ENCODE peak calls at places on chromosomes 16 and 17, in eight cellular contexts. J, O, D, E, U, G, H and Y are unnamed samples.

GRCh38 chr17:74524751-74525725 is 6.2 kb downstream of the CD300LB start:
- DNase-seq in D (no peak), H (no peak), J (no peak), U (no peak), G (no peak), E (no peak), O (no peak), Y (no peak)

GRCh38 chr16:74291577-74292208 is 4.9 kb upstream of the PSMD7 start:
- DNase-seq in O (no peak), U (no peak), E (no peak), J (no peak), D (peak; percentile 58), G (no peak), H (no peak), Y (no peak)

GRCh38 chr17:33229028-33229427 is 64.1 kb downstream of the ASIC2 start:
- DNase-seq in J (no peak), E (no peak), D (no peak), O (no peak), G (no peak), U (no peak), H (no peak), Y (no peak)

GRCh38 chr17:49722066-49722465 is 14.3 kb upstream of the SLC35B1 start:
- DNase-seq in D (no peak), H (no peak), E (peak; percentile 22), O (no peak), U (no peak), J (no peak), G (no peak), Y (no peak)

GRCh38 chr17:44053130-44053872 is 13.2 kb downstream of the LSM12 start:
- DNase-seq in D (no peak), E (no peak), G (no peak), U (no peak), J (no peak), O (no peak), H (no peak), Y (no peak)

GRCh38 chr17:3963214-3964201 is 729 bp downstream of the ATP2A3 start:
- DNase-seq in U (no peak), E (no peak), D (no peak), O (peak; percentile 98), G (no peak), J (no peak), H (peak; percentile 65), Y (peak; percentile 75)

GRCh38 chr17:50841949-50842354 is 6.6 kb downstream of the WFIKKN2 start:
- DNase-seq in U (peak; percentile 76), G (peak; percentile 53), H (no peak), J (peak; percentile 84), D (peak; percentile 75), E (peak; percentile 81), O (peak; percentile 84), Y (no peak)

GRCh38 chr17:77280304-77280910 is 139.6 kb downstream of the SEC14L1 start:
- DNase-seq in E (peak; percentile 37), O (no peak), U (peak; percentile 40), H (no peak), D (no peak), J (peak; percentile 40), G (no peak), Y (no peak)

GRCh38 chr17:28196637-28197036 is 122.4 kb upstream of the TMEM97 start:
- DNase-seq in U (no peak), O (no peak), D (no peak), H (no peak), J (no peak), E (no peak), G (no peak), Y (no peak)

GRCh38 chr17:80777274-80777673 is 214.4 kb upstream of the CHMP6 start:
- DNase-seq in O (no peak), G (no peak), U (no peak), H (no peak), E (peak; percentile 79), D (no peak), J (no peak), Y (no peak)

GRCh38 chr17:50426814-50427787 is 1.1 kb downstream of the ACSF2 start:
- DNase-seq in E (peak; percentile 65), J (peak; percentile 62), G (no peak), H (no peak), D (peak; percentile 57), O (peak; percentile 68), U (peak; percentile 46), Y (no peak)

GRCh38 chr16:400061-400540 is 1.6 kb upstream of the DECR2 start:
- DNase-seq in J (no peak), E (no peak), G (no peak), D (no peak), U (no peak), O (no peak), H (no peak), Y (no peak)

GRCh38 chr16:399278-400019 is 2.2 kb upstream of the DECR2 start:
- DNase-seq in E (no peak), G (no peak), O (peak; percentile 39), U (no peak), D (no peak), H (no peak), J (no peak), Y (no peak)

GRCh38 chr16:397135-397661 is at the start of gene NME4:
- DNase-seq in G (no peak), O (peak; percentile 71), D (peak; percentile 53), U (no peak), H (no peak), J (peak; percentile 73), E (peak; percentile 80), Y (no peak)

GRCh38 chr16:397736-398332 is 835 bp downstream of the NME4 start:
- DNase-seq in J (peak; percentile 89), O (peak; percentile 84), D (peak; percentile 91), U (no peak), E (peak; percentile 93), G (no peak), H (no peak), Y (peak; percentile 29)

GRCh38 chr16:398551-399277 is 1.7 kb downstream of the NME4 start:
- DNase-seq in J (no peak), G (no peak), O (peak; percentile 44), E (peak; percentile 62), H (no peak), D (no peak), U (no peak), Y (no peak)
- H3K27ac ChIP-seq in J (peak overlapping the region; percentile 85), G (no peak overlapping the region), O (no peak overlapping the region), E (no peak overlapping the region), H (no peak overlapping the region), D (peak overlapping the region; percentile 87), U (no peak overlapping the region), Y (peak overlapping the region; percentile 64)

GRCh38 chr16:84569382-84569987 is 48.4 kb downstream of the COTL1 start:
- DNase-seq in U (no peak), D (no peak), E (no peak), J (peak; percentile 78), O (no peak), G (no peak), H (no peak), Y (no peak)

GRCh38 chr16:84571010-84571409 is 46.9 kb downstream of the COTL1 start:
- DNase-seq in O (no peak), U (no peak), E (no peak), D (no peak), G (no peak), J (no peak), H (no peak), Y (no peak)

GRCh38 chr16:84574191-84574590 is 43.7 kb downstream of the COTL1 start:
- DNase-seq in J (no peak), D (no peak), H (no peak), U (no peak), E (no peak), G (no peak), O (no peak), Y (no peak)

GRCh38 chr16:84572096-84572495 is 45.8 kb downstream of the COTL1 start:
- DNase-seq in U (no peak), H (no peak), E (no peak), O (no peak), D (no peak), G (no peak), J (no peak), Y (no peak)

GRCh38 chr16:84571506-84571905 is 46.4 kb downstream of the COTL1 start:
- DNase-seq in D (no peak), O (no peak), J (no peak), E (no peak), U (no peak), H (no peak), G (no peak), Y (no peak)
- H3K27ac ChIP-seq in D (no peak overlapping the region), O (no peak overlapping the region), J (no peak overlapping the region), E (no peak overlapping the region), U (no peak overlapping the region), H (no peak overlapping the region), G (no peak overlapping the region), Y (no peak overlapping the region)

GRCh38 chr17:1730004-1730344 is 5.5 kb downstream of the WDR81 start:
- DNase-seq in U (no peak), E (no peak), G (no peak), O (no peak), D (no peak), J (no peak), H (no peak), Y (no peak)
- H3K27ac ChIP-seq in U (no peak overlapping the region), E (no peak overlapping the region), G (no peak overlapping the region), O (no peak overlapping the region), D (peak overlapping the region; percentile 74), J (peak overlapping the region; percentile 37), H (no peak overlapping the region), Y (no peak overlapping the region)

GRCh38 chr16:25051446-25052160 is 36.4 kb upstream of the ARHGAP17 start:
- DNase-seq in D (peak; percentile 39), O (no peak), G (no peak), H (no peak), U (peak; percentile 23), E (peak; percentile 94), J (no peak), Y (no peak)
- H3K27ac ChIP-seq in D (peak overlapping the region; percentile 76), O (no peak overlapping the region), G (no peak overlapping the region), H (peak overlapping the region; percentile 37), U (no peak overlapping the region), E (peak overlapping the region; percentile 53), J (peak overlapping the region; percentile 28), Y (no peak overlapping the region)

GRCh38 chr16:78352184-78352583 is 252.7 kb downstream of the WWOX start:
- DNase-seq in U (no peak), G (no peak), O (no peak), E (no peak), D (no peak), J (no peak), H (no peak), Y (no peak)
- H3K27ac ChIP-seq in U (no peak overlapping the region), G (no peak overlapping the region), O (no peak overlapping the region), E (no peak overlapping the region), D (no peak overlapping the region), J (no peak overlapping the region), H (no peak overlapping the region), Y (no peak overlapping the region)

GRCh38 chr17:57887161-57887560 is 37.3 kb upstream of the MRPS23 start:
- DNase-seq in H (no peak), O (no peak), U (no peak), J (no peak), E (no peak), G (no peak), D (no peak), Y (no peak)

GRCh38 chr17:57886020-57886419 is 36.2 kb upstream of the MRPS23 start:
- DNase-seq in G (no peak), J (no peak), D (no peak), H (no peak), O (no peak), U (no peak), E (no peak), Y (no peak)

GRCh38 chr17:57881783-57882291 is 32.0 kb upstream of the MRPS23 start:
- DNase-seq in E (no peak), O (no peak), J (peak; percentile 46), U (no peak), D (no peak), G (no peak), H (no peak), Y (no peak)

GRCh38 chr17:57888311-57889216 is 38.7 kb upstream of the MRPS23 start:
- DNase-seq in G (no peak), D (no peak), H (no peak), O (no peak), E (no peak), J (no peak), U (no peak), Y (no peak)

GRCh38 chr17:57885148-57885915 is 35.5 kb upstream of the MRPS23 start:
- DNase-seq in O (no peak), E (no peak), U (no peak), J (no peak), G (no peak), D (no peak), H (no peak), Y (no peak)
- H3K27ac ChIP-seq in O (no peak overlapping the region), E (no peak overlapping the region), U (no peak overlapping the region), J (no peak overlapping the region), G (no peak overlapping the region), D (no peak overlapping the region), H (no peak overlapping the region), Y (no peak overlapping the region)